ENCODE peak calls at places on chromosomes 5 and 9, in ten cellular contexts. Q is A549, Z is astrocyte, G is spleen, S is epithelial cell of esophagus, C is Peyer's patch, O is choroid plexus epithelial cell, M is left ventricle myocardium inferior, R is IMR-90, F is Panc1. N is an unnamed sample.

GRCh38 chr9:108049026-108049591 is 559.5 kb upstream of the KLF4 start:
- DNase-seq in Q (peak; percentile 47), Z (peak; percentile 96), G (no peak), S (peak; percentile 93), C (no peak), O (peak; percentile 90), M (no peak), R (peak; percentile 97), F (peak; percentile 91), N (no peak)

GRCh38 chr9:250039-250438 is 35.4 kb downstream of the DOCK8 start:
- DNase-seq in Q (no peak), Z (no peak), G (no peak), S (no peak), C (no peak), O (no peak), M (no peak), R (no peak), F (no peak), N (no peak)

GRCh38 chr5:69492391-69493234 is at the start of gene OCLN:
- DNase-seq in Q (peak; percentile 79), Z (no peak), G (peak; percentile 78), S (peak; percentile 92), C (peak; percentile 83), O (no peak), M (no peak), R (no peak), F (no peak), N (peak; percentile 81)

GRCh38 chr5:53730938-53731337 is 170.5 kb downstream of the NDUFS4 start:
- DNase-seq in Q (no peak), Z (no peak), G (no peak), S (no peak), C (no peak), O (no peak), M (no peak), R (no peak), F (no peak), N (no peak)

GRCh38 chr5:95583992-95584391 is 29.1 kb downstream of the ARSK start:
- DNase-seq in Q (no peak), Z (no peak), G (no peak), S (peak; percentile 18), C (no peak), O (no peak), M (no peak), R (no peak), F (no peak), N (no peak)

GRCh38 chr5:37400501-37400900 is 21.4 kb downstream of the WDR70 start:
- DNase-seq in Q (no peak), Z (peak; percentile 18), G (no peak), S (no peak), C (no peak), O (peak; percentile 57), M (no peak), R (peak; percentile 62), F (no peak), N (no peak)

GRCh38 chr5:128774605-128775004 is 190.7 kb upstream of the SLC27A6 start:
- DNase-seq in Q (no peak), Z (peak; percentile 95), G (no peak), S (peak; percentile 21), C (no peak), O (peak; percentile 95), M (no peak), R (peak; percentile 78), F (no peak), N (no peak)

GRCh38 chr5:117657591-117657990 is 1083.0 kb upstream of the SEMA6A start:
- DNase-seq in Q (no peak), Z (no peak), G (no peak), S (no peak), C (no peak), O (no peak), M (no peak), R (no peak), F (no peak), N (no peak)

GRCh38 chr5:127229185-127229889 is 61.3 kb upstream of the MEGF10 start:
- DNase-seq in Q (peak; percentile 23), Z (no peak), G (peak; percentile 93), S (peak; percentile 74), C (peak; percentile 79), O (peak; percentile 41), M (peak; percentile 59), R (peak; percentile 6), F (no peak), N (peak; percentile 69)

GRCh38 chr9:98316445-98317133 is 61.1 kb upstream of the TBC1D2 start:
- DNase-seq in Q (no peak), Z (no peak), G (no peak), S (no peak), C (no peak), O (no peak), M (no peak), R (no peak), F (no peak), N (no peak)

GRCh38 chr5:39584921-39585320 is 160.1 kb upstream of the DAB2 start:
- DNase-seq in Q (no peak), Z (peak; percentile 70), G (no peak), S (no peak), C (no peak), O (peak; percentile 46), M (no peak), R (peak; percentile 21), F (no peak), N (no peak)

DNA sequence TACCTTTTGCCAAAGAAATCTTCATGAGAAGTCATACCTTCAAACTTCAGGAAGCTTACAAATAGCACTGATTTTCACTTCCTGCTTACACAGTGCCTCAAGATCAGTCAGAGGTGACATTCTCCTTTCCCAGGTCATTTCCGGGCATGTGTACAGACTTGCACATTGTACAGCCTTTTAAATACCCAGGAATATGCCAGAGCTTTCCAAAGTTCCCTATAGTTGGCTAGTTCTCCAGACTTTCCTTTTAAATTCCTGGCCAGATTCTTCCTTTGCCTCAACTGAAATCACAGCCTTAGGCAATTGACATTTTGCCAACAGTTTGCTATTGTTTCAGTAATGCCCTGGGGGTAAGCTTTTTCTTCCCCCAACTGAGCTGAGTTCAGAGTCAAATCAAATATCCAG is 47.2 kb downstream of the RFX3 start:
- DNase-seq in Q (no peak), Z (peak; percentile 25), G (no peak), S (peak; percentile 96), C (no peak), O (no peak), M (no peak), R (no peak), F (no peak), N (peak; percentile 66)
- TF ChIP-seq CTCF in Q (no peak), Z (no peak), G (no peak), S (no peak), C (no peak), O (no peak), M (no peak), R (no peak), F (no peak), N (no peak)

GRCh38 chr9:127927457-127928231 is 2.9 kb downstream of the PIP5KL1 start:
- DNase-seq in Q (no peak), Z (no peak), G (no peak), S (peak; percentile 86), C (peak; percentile 90), O (no peak), M (no peak), R (no peak), F (no peak), N (no peak)
- H3K4me3 ChIP-seq in Q (no peak overlapping the region), Z (peak overlapping the region; percentile 31), G (peak overlapping the region; percentile 34), S (peak overlapping the region; percentile 61), C (peak overlapping the region; percentile 18), O (peak overlapping the region; percentile 44), M (peak overlapping the region; percentile 34), R (no peak overlapping the region), F (no peak overlapping the region), N (peak overlapping the region; percentile 12)

GRCh38 chr9:106111039-106111740 is 416.8 kb downstream of the TMEM38B start:
- DNase-seq in Q (no peak), Z (no peak), G (no peak), S (no peak), C (no peak), O (no peak), M (no peak), R (no peak), F (no peak), N (no peak)
- TF ChIP-seq CTCF in Q (no peak), Z (no peak), G (no peak), S (no peak), C (no peak), O (no peak), M (no peak), R (no peak), F (no peak), N (no peak)

DNA sequence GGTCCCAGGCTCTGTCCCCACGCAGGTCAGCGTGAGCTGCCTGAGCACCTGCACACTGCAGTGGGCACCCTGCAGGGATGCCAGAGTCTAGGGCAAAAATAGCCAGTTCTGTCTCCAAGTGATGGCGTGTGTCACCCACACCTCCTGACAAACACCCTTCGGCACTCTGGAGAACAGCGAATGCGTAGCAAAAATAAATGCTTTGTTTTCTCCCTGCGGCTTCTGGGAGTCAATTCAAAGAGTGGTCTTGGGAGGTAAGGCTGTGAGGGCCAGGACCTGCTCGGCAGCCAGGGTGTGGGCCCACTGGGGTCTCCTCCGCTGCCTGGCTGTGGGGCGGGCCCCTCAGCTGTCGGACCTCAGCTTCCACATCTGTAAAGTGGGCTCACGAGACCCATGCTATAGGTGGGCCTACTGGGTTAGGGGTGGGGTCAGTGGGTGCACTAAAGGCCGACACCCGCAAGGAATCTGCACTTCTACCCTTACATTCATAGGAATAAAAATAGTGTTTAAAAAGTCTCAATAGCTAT is 37.4 kb downstream of the RASGEF1C start:
- DNase-seq in Q (no peak), Z (no peak), G (no peak), S (no peak), C (no peak), O (no peak), M (no peak), R (no peak), F (no peak), N (no peak)
- H3K4me3 ChIP-seq in Q (no peak overlapping the region), Z (no peak overlapping the region), G (no peak overlapping the region), S (no peak overlapping the region), C (no peak overlapping the region), O (no peak overlapping the region), M (no peak overlapping the region), R (no peak overlapping the region), F (no peak overlapping the region), N (no peak overlapping the region)

DNA sequence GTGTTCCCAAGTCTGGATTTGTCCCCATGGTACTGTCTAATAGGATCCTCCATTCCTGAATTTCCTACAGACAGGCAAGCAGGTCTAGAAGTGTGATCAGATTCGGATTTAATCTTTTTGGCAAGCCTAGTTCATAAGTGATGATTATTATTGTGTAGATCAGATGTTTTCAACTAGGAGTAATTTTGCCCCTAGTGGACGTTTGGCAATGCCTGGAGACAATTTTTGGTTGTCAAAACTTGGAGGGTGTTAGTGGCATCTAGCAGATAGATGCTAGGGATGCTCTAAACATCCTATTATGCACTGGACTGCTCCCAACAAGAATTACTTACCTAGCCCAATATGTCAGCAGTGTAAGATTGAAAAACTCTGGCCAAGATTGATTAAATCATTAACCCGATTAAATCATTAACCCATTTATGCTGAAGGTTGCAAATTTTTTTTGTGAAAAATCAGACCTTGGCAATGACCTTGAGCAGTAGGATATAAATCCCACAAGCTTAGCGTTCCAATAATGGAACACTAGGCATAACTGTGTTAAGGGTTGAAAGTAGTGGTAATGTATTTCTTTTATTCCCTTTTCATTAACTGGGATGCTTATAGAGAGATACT is 28.2 kb downstream of the TCERG1 start:
- DNase-seq in Q (no peak), Z (no peak), G (no peak), S (no peak), C (no peak), O (peak; percentile 25), M (no peak), R (no peak), F (no peak), N (no peak)
- TF ChIP-seq CTCF in Q (no peak), Z (peak; percentile 41), G (no peak), S (no peak), C (no peak), O (peak; percentile 53), M (no peak), R (peak; percentile 16), F (peak; percentile 36), N (peak; percentile 35)

N was measured in GM06990.